ENCODE peak calls at places on chromosomes 13 and 19, in ten cellular contexts. S is breast epithelium; L is NCI-H1092; I is NCI-H460; A is germinal center; Y is activated CD8-positive, alpha-beta T cell treated with anti-CD3 and anti-CD28 coated beads for 36 hours; G is transverse colon; T is EL; C is cardiac muscle cell; O is GM12892. X is an unnamed sample.

GRCh38 chr19:17026706-17027427 is at the start of gene CPAMD8:
- DNase-seq in S (no peak), L (no peak), I (no peak), A (no peak), Y (no peak), G (no peak), T (no peak), C (peak; percentile 26), O (no peak), X (no peak)

GRCh38 chr19:32173836-32174235 is 171.6 kb upstream of the ZNF507 start:
- DNase-seq in S (no peak), L (no peak), I (no peak), A (no peak), Y (no peak), G (no peak), T (no peak), C (no peak), O (no peak), X (no peak)

GRCh38 chr13:31101511-31102170 is 60.1 kb downstream of the HSPH1 start:
- DNase-seq in S (no peak), L (no peak), I (no peak), A (no peak), Y (no peak), G (no peak), T (peak; percentile 54), C (peak; percentile 12), O (no peak), X (no peak)

GRCh38 chr19:39946532-39946931 is 12.1 kb upstream of the FCGBP start:
- DNase-seq in S (no peak), L (no peak), I (no peak), A (no peak), Y (no peak), G (no peak), T (peak; percentile 17), C (no peak), O (no peak), X (no peak)

GRCh38 chr13:71021810-71022422 is 845.1 kb downstream of the DACH1 start:
- DNase-seq in S (no peak), L (no peak), I (no peak), A (no peak), Y (no peak), G (no peak), T (no peak), C (no peak), O (no peak), X (no peak)

GRCh38 chr13:97254809-97255208 is 32.7 kb downstream of the MBNL2 start:
- DNase-seq in S (no peak), L (no peak), I (no peak), A (no peak), Y (no peak), G (no peak), T (peak; percentile 77), C (no peak), O (no peak), X (peak; percentile 68)

GRCh38 chr13:31824705-31825512 is 85.6 kb downstream of the RXFP2 start:
- DNase-seq in S (no peak), L (no peak), I (peak; percentile 9), A (no peak), Y (no peak), G (no peak), T (peak; percentile 23), C (no peak), O (no peak), X (peak; percentile 46)

GRCh38 chr19:5002143-5002542 is 33.2 kb downstream of the KDM4B start:
- DNase-seq in S (no peak), L (no peak), I (no peak), A (no peak), Y (no peak), G (no peak), T (peak; percentile 81), C (no peak), O (no peak), X (peak; percentile 68)

GRCh38 chr19:28065026-28065425 is 1147.9 kb downstream of the UQCRFS1 start:
- DNase-seq in S (no peak), L (no peak), I (no peak), A (no peak), Y (no peak), G (no peak), T (no peak), C (no peak), O (no peak), X (peak; percentile 36)

GRCh38 chr19:57248646-57249045 is 8.2 kb downstream of the ZNF805 start:
- DNase-seq in S (no peak), L (no peak), I (no peak), A (no peak), Y (no peak), G (no peak), T (no peak), C (no peak), O (no peak), X (no peak)

GRCh38 chr13:30026093-30026492 is 175.7 kb upstream of the UBL3 start:
- DNase-seq in S (no peak), L (no peak), I (no peak), A (no peak), Y (no peak), G (no peak), T (peak; percentile 91), C (no peak), O (no peak), X (peak; percentile 34)

X was measured in astrocyte of the hippocampus.